ENCODE peak calls at places on chromosomes 7 and 10, in four cellular contexts. K is cardiac fibroblast, Q is astrocyte of the spinal cord, B is colonic mucosa. X is an unnamed sample.

GRCh38 chr7:137006293-137006692 is 137.8 kb downstream of the CHRM2 start:
- DNase-seq in K (peak), Q (peak), B (no peak), X (no peak)

GRCh38 chr10:43781480-43782361 is 133.0 kb upstream of the ZNF32 start:
- DNase-seq in K (no peak), Q (no peak), B (no peak), X (peak)

GRCh38 chr7:37352974-37353948 is 95.4 kb downstream of the ELMO1 start:
- DNase-seq in K (no peak), Q (no peak), B (peak), X (peak)

GRCh38 chr7:21300692-21301091 is 127.2 kb upstream of the SP4 start:
- DNase-seq in K (no peak), Q (no peak), B (no peak), X (no peak)

GRCh38 chr7:112898432-112899290 is 108.5 kb upstream of the TMEM168 start:
- DNase-seq in K (peak), Q (peak), B (peak), X (peak)

GRCh38 chr7:141071260-141071854 is 2.5 kb upstream of the TMEM178B start:
- DNase-seq in K (peak), Q (peak), B (no peak), X (peak)

GRCh38 chr7:521221-522070 is 1.8 kb upstream of the PDGFA start:
- DNase-seq in K (peak), Q (peak), B (no peak), X (no peak)

GRCh38 chr7:155066417-155066950 is 3.6 kb upstream of the HTR5A start:
- DNase-seq in K (peak), Q (peak), B (no peak), X (no peak)

GRCh38 chr7:32347244-32347828 is 142.8 kb downstream of the LSM5 start:
- DNase-seq in K (peak), Q (peak), B (peak), X (peak)

GRCh38 chr7:108592633-108593277 is 23.1 kb downstream of the DNAJB9 start:
- DNase-seq in K (peak), Q (no peak), B (no peak), X (no peak)

GRCh38 chr7:34070486-34071323 is 165.4 kb downstream of the BMPER start:
- DNase-seq in K (peak), Q (peak), B (no peak), X (no peak)

GRCh38 chr7:114740095-114740494 is 181.8 kb upstream of the MDFIC start:
- DNase-seq in K (no peak), Q (no peak), B (no peak), X (no peak)

GRCh38 chr7:104979167-104979841 is 34.7 kb upstream of the KMT2E start:
- DNase-seq in K (peak), Q (peak), B (peak), X (no peak)

GRCh38 chr7:85595639-85596268 is 408.9 kb upstream of the SEMA3D start:
- DNase-seq in K (peak), Q (peak), B (no peak), X (no peak)

GRCh38 chr7:98875501-98875900 is 2.8 kb upstream of the TRRAP start:
- DNase-seq in K (no peak), Q (no peak), B (no peak), X (no peak)

GRCh38 chr7:41940760-41941343 is 238.0 kb upstream of the INHBA start:
- DNase-seq in K (peak), Q (peak), B (peak), X (peak)

GRCh38 chr10:79179404-79180309 is 110.9 kb downstream of the ZMIZ1 start:
- DNase-seq in K (no peak), Q (peak), B (no peak), X (peak)

DNA sequence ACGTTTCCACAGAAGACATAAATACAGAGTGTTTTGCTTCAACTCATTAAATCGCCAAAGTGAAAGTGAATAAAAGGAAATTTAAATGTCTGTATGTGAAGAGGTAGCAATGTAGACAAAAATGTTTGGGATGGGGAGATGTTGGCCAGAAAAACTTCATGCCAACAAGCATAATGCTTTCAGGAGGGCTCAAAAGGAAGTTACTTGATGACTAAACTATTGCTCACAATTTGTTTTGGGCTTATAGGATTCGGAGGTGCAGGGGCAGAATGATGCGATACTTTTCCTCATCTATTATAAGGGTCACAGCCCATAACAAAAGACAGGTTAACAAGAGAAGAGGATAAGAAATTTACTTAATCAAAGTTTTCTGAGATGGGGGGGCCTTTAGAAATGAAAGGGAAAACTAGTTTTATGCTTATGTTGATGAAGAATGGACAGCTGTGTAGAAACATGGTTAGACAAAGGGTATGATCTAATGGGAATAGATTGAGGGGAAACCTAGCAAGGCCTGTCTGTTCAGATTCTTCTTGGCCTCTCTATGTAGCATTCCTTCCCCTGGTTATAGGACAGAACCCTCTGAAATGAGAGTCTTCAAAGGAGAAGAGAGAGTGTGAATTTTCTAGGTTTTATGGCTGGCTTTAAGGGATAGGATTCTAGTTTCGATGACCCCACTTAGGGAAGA is 898.6 kb downstream of the LRMDA start:
- DNase-seq in K (peak), Q (peak), B (no peak), X (no peak)
- H3K4me3 ChIP-seq in K (no peak), Q (no peak), B (no peak), X (no peak)

GRCh38 chr7:6259257-6259656 is 13.2 kb downstream of the CYTH3 start:
- DNase-seq in K (no peak), Q (no peak), B (no peak), X (no peak)
- H3K4me3 ChIP-seq in K (no peak), Q (no peak), B (no peak), X (no peak)

GRCh38 chr10:26439436-26440090 is 1.4 kb downstream of the APBB1IP start:
- DNase-seq in K (no peak), Q (no peak), B (no peak), X (no peak)

GRCh38 chr10:26438534-26439269 is 561 bp downstream of the APBB1IP start:
- DNase-seq in K (no peak), Q (no peak), B (peak), X (no peak)

GRCh38 chr10:26437637-26438461 is at the start of gene APBB1IP:
- DNase-seq in K (peak), Q (no peak), B (peak), X (peak)

GRCh38 chr10:26441491-26442214 is 3.5 kb downstream of the APBB1IP start:
- DNase-seq in K (peak), Q (peak), B (no peak), X (peak)

GRCh38 chr10:26440091-26440445 is 1.9 kb downstream of the APBB1IP start:
- DNase-seq in K (no peak), Q (no peak), B (no peak), X (no peak)
- H3K4me3 ChIP-seq in K (no peak), Q (no peak), B (no peak), X (peak)

GRCh38 chr7:89072094-89072493 is 276.6 kb upstream of the TEX47 start:
- DNase-seq in K (no peak), Q (peak), B (no peak), X (no peak)
- H3K4me3 ChIP-seq in K (no peak), Q (no peak), B (no peak), X (no peak)

X was measured in Jurkat, Clone E6-1.